ENCODE peak calls at places on chromosomes 6 and 20, in eight cellular contexts. H, V, Q, O, P, A, M and R are unnamed samples. For H3K4me1, the result is how much of the 10 kb centered on the place peaks cover.

GRCh38 chr6:133286765-133287164 is 45.6 kb downstream of the EYA4 start:
- DNase-seq in H (no peak), V (no peak), Q (no peak), O (no peak), P (no peak), A (no peak), M (no peak), R (no peak)

GRCh38 chr6:44073612-44074382 is 53.5 kb downstream of the MRPL14 start:
- DNase-seq in H (no peak), V (no peak), Q (no peak), O (peak), P (no peak), A (no peak), M (no peak), R (no peak)

GRCh38 chr6:49744259-49744658 is at the start of gene CRISP3:
- DNase-seq in H (no peak), V (no peak), Q (no peak), O (no peak), P (no peak), A (no peak), M (no peak), R (no peak)

GRCh38 chr20:4918473-4918872 is 82.8 kb downstream of the SLC23A2 start:
- DNase-seq in H (no peak), V (no peak), Q (no peak), O (no peak), P (no peak), A (no peak), M (peak), R (no peak)

GRCh38 chr6:139156102-139156501 is 21.2 kb downstream of the HECA start:
- DNase-seq in H (no peak), V (no peak), Q (no peak), O (no peak), P (no peak), A (no peak), M (no peak), R (no peak)

GRCh38 chr6:33702345-33702977 is 9.0 kb downstream of the UQCC2 start:
- DNase-seq in H (peak), V (peak), Q (no peak), O (no peak), P (peak), A (no peak), M (peak), R (no peak)

GRCh38 chr6:54193560-54193959 is 82.3 kb downstream of the MLIP start:
- DNase-seq in H (no peak), V (no peak), Q (no peak), O (no peak), P (no peak), A (no peak), M (no peak), R (no peak)

GRCh38 chr20:25676164-25676809 is 20.4 kb downstream of the ZNF337 start:
- DNase-seq in H (no peak), V (no peak), Q (no peak), O (no peak), P (no peak), A (no peak), M (no peak), R (no peak)

GRCh38 chr6:36657942-36658544 is 20.5 kb upstream of the CDKN1A start:
- DNase-seq in H (no peak), V (no peak), Q (no peak), O (no peak), P (no peak), A (no peak), M (no peak), R (no peak)

GRCh38 chr6:150142657-150143501 is at the start of gene PPP1R14C:
- DNase-seq in H (no peak), V (no peak), Q (no peak), O (peak), P (no peak), A (no peak), M (peak), R (peak)

GRCh38 chr6:164216839-164217238 is 802.3 kb downstream of the QKI start:
- DNase-seq in H (no peak), V (no peak), Q (no peak), O (no peak), P (no peak), A (no peak), M (no peak), R (peak)

GRCh38 chr6:52373294-52373693 is 11.3 kb downstream of the PAQR8 start:
- DNase-seq in H (no peak), V (no peak), Q (no peak), O (no peak), P (no peak), A (no peak), M (no peak), R (no peak)

GRCh38 chr6:56540950-56541600 is 101.6 kb downstream of the DST start:
- DNase-seq in H (no peak), V (no peak), Q (no peak), O (no peak), P (no peak), A (no peak), M (no peak), R (no peak)

GRCh38 chr20:47800619-47801018 is 15.3 kb upstream of the SULF2 start:
- DNase-seq in H (no peak), V (no peak), Q (no peak), O (no peak), P (no peak), A (no peak), M (no peak), R (no peak)

GRCh38 chr6:158752613-158753012 is 66.6 kb downstream of the EZR start:
- DNase-seq in H (no peak), V (peak), Q (no peak), O (no peak), P (no peak), A (no peak), M (no peak), R (no peak)

GRCh38 chr20:37880726-37881591 is 22.0 kb upstream of the VSTM2L start:
- DNase-seq in H (no peak), V (peak), Q (no peak), O (no peak), P (no peak), A (no peak), M (no peak), R (peak)

GRCh38 chr6:36979343-36979742 is 6.7 kb downstream of the MTCH1 start:
- DNase-seq in H (no peak), V (peak), Q (no peak), O (no peak), P (no peak), A (no peak), M (peak), R (peak)

GRCh38 chr6:140050232-140050995 is 676.0 kb upstream of the CITED2 start:
- DNase-seq in H (no peak), V (no peak), Q (no peak), O (no peak), P (no peak), A (no peak), M (no peak), R (no peak)

GRCh38 chr6:169213814-169214520 is 39.7 kb downstream of the THBS2 start:
- DNase-seq in H (no peak), V (no peak), Q (no peak), O (no peak), P (no peak), A (no peak), M (no peak), R (no peak)

GRCh38 chr20:51531141-51531710 is 11.3 kb downstream of the NFATC2 start:
- DNase-seq in H (peak), V (no peak), Q (no peak), O (no peak), P (no peak), A (no peak), M (no peak), R (peak)

GRCh38 chr6:134060491-134061106 is 8.2 kb upstream of the SLC2A12 start:
- DNase-seq in H (no peak), V (no peak), Q (no peak), O (no peak), P (no peak), A (no peak), M (no peak), R (no peak)

GRCh38 chr6:130885392-130886192 is 58.4 kb downstream of the SMLR1 start:
- DNase-seq in H (peak), V (peak), Q (peak), O (peak), P (peak), A (peak), M (peak), R (peak)

GRCh38 chr6:130933712-130934200 is 106.5 kb downstream of the SMLR1 start:
- DNase-seq in H (no peak), V (no peak), Q (no peak), O (no peak), P (peak), A (no peak), M (no peak), R (no peak)

GRCh38 chr20:51697119-51697826 is 70.9 kb downstream of the ATP9A start:
- DNase-seq in H (no peak), V (no peak), Q (no peak), O (no peak), P (no peak), A (no peak), M (no peak), R (no peak)

GRCh38 chr20:1757072-1757471 is 99.5 kb upstream of the SIRPG start:
- DNase-seq in H (no peak), V (no peak), Q (no peak), O (no peak), P (no peak), A (no peak), M (no peak), R (no peak)

GRCh38 chr6:165854061-165854862 is 191.2 kb upstream of the PDE10A start:
- DNase-seq in H (no peak), V (no peak), Q (no peak), O (peak), P (no peak), A (no peak), M (no peak), R (no peak)

GRCh38 chr6:55443238-55444134 is 116.2 kb downstream of the GFRAL start:
- DNase-seq in H (no peak), V (no peak), Q (no peak), O (no peak), P (no peak), A (no peak), M (no peak), R (no peak)

GRCh38 chr20:37396520-37397075 is 50.7 kb downstream of the SRC start:
- DNase-seq in H (no peak), V (no peak), Q (no peak), O (peak), P (no peak), A (no peak), M (no peak), R (no peak)

GRCh38 chr6:3414704-3415453 is 42.0 kb downstream of the SLC22A23 start:
- DNase-seq in H (no peak), V (no peak), Q (peak), O (no peak), P (no peak), A (no peak), M (no peak), R (peak)

GRCh38 chr6:17866876-17867444 is 120.5 kb downstream of the KIF13A start:
- DNase-seq in H (no peak), V (no peak), Q (no peak), O (no peak), P (no peak), A (no peak), M (no peak), R (no peak)

GRCh38 chr6:9527679-9528286 is 887.1 kb downstream of the TFAP2A start:
- DNase-seq in H (no peak), V (no peak), Q (no peak), O (no peak), P (no peak), A (no peak), M (no peak), R (no peak)

GRCh38 chr6:164086326-164086887 is 671.9 kb downstream of the QKI start:
- DNase-seq in H (no peak), V (no peak), Q (no peak), O (no peak), P (no peak), A (no peak), M (no peak), R (no peak)

GRCh38 chr6:136593748-136594490 is 43.7 kb upstream of the MAP7 start:
- DNase-seq in H (peak), V (peak), Q (no peak), O (no peak), P (no peak), A (peak), M (peak), R (peak)

GRCh38 chr6:167858086-167858591 is 31.4 kb downstream of the AFDN start:
- DNase-seq in H (no peak), V (no peak), Q (no peak), O (no peak), P (no peak), A (no peak), M (no peak), R (no peak)

GRCh38 chr6:170185175-170185970 is 105.5 kb downstream of the DLL1 start:
- DNase-seq in H (no peak), V (no peak), Q (no peak), O (peak), P (no peak), A (no peak), M (no peak), R (no peak)

GRCh38 chr20:13220857-13221297 is at the start of gene ISM1:
- DNase-seq in H (no peak), V (no peak), Q (peak), O (peak), P (no peak), A (no peak), M (no peak), R (no peak)

DNA sequence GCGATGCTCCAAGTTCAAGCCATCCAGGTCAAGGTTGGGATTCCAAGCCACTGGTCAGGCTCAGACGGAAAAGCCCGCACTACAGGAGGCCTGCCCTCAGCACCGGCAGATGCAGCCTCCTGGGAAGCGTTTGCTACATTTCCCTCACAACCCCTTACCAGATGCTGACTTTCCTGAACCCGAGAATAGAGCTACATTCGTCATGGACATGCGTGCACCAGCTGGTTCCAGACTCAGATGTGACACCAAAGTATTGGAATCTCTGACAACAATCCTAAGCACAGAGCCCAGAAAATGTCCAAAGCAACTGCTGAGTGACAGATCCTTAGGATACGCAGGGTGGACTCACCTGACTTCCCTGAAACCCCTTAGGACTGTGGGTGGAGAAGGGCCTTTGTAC is 174.9 kb downstream of the SASH1 start:
- DNase-seq in H (no peak), V (no peak), Q (no peak), O (no peak), P (no peak), A (no peak), M (no peak), R (no peak)
- H3K4me1 ChIP-seq in H (under half), V (under half), Q (under half), O (under half), P (under half), A (under half), M (under half), R (under half)

GRCh38 chr6:76120302-76120701 is 47.8 kb upstream of the IMPG1 start:
- DNase-seq in H (no peak), V (no peak), Q (no peak), O (no peak), P (no peak), A (no peak), M (no peak), R (no peak)

DNA sequence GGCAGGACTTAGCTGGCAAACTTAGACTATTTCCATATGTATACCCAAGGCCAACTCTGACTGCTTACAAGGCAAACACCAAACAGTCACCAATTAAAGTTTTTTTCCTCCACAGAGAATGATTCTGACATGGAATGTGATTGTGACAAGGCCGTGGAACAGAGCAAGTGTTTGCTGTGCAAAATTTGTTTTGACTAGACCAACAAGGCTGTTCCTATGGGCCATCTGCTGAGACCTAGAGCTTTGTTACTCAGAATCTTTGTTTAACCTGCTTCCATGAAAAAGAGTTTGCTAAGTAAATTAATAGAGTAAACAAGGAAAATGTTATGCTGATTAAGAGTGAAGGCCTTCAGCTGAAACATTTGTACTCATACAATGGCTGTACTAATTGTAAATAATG is 51.5 kb upstream of the IMPG1 start:
- DNase-seq in H (no peak), V (peak), Q (no peak), O (no peak), P (no peak), A (no peak), M (no peak), R (no peak)
- TF ChIP-seq POLR2AphosphoS5 in H (no peak), V (peak), Q (no peak), O (no peak), P (no peak), A (no peak), M (no peak), R (no peak)

GRCh38 chr20:34302723-34303528 is at the start of gene AHCY:
- DNase-seq in H (peak), V (peak), Q (peak), O (peak), P (peak), A (peak), M (peak), R (peak)

GRCh38 chr20:34301587-34302311 is 1.4 kb downstream of the AHCY start:
- DNase-seq in H (no peak), V (no peak), Q (no peak), O (no peak), P (no peak), A (no peak), M (peak), R (no peak)

GRCh38 chr20:34300809-34301586 is 2.2 kb downstream of the AHCY start:
- DNase-seq in H (no peak), V (no peak), Q (no peak), O (no peak), P (no peak), A (no peak), M (no peak), R (no peak)

GRCh38 chr20:34299925-34300806 is 3.0 kb downstream of the AHCY start:
- DNase-seq in H (no peak), V (no peak), Q (no peak), O (no peak), P (no peak), A (no peak), M (no peak), R (no peak)

DNA sequence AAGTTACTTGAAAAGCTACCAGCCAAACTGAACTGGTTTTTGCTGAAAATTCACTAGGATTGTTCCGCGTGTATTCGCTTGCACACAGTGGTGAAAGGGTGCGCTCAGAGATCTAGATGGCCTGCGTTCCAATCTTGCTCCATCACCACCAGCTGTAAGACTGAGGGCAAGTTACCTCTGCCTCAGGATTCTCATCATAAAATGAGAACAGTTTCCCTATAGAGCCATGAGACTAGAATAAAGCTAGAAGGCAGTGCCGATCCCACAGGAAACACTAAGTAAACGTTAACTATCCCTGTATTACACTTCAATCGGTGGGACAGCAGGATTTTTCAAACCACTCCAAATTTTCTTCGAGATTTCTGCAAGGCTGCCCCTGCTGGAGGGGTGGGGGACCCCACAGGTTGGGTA is 838 bp downstream of the AHCY start:
- DNase-seq in H (no peak), V (no peak), Q (no peak), O (no peak), P (no peak), A (no peak), M (no peak), R (no peak)
- TF ChIP-seq CTCF in H (peak), V (no peak), Q (no peak), O (peak), P (no peak), A (no peak), M (peak), R (no peak)

GRCh38 chr6:43016166-43016915 is 2.3 kb downstream of the KLHDC3 start:
- DNase-seq in H (no peak), V (no peak), Q (no peak), O (no peak), P (no peak), A (no peak), M (no peak), R (no peak)

GRCh38 chr6:43013020-43013842 is 515 bp downstream of the MEA1 start:
- DNase-seq in H (no peak), V (no peak), Q (no peak), O (no peak), P (no peak), A (no peak), M (no peak), R (no peak)

GRCh38 chr6:43013843-43014433 is at the start of the genes KLHDC3 and MEA1:
- DNase-seq in H (peak), V (peak), Q (peak), O (peak), P (peak), A (peak), M (peak), R (peak)

GRCh38 chr6:43012364-43012763 is 1.4 kb downstream of the MEA1 start:
- DNase-seq in H (no peak), V (no peak), Q (no peak), O (no peak), P (no peak), A (no peak), M (no peak), R (no peak)

DNA sequence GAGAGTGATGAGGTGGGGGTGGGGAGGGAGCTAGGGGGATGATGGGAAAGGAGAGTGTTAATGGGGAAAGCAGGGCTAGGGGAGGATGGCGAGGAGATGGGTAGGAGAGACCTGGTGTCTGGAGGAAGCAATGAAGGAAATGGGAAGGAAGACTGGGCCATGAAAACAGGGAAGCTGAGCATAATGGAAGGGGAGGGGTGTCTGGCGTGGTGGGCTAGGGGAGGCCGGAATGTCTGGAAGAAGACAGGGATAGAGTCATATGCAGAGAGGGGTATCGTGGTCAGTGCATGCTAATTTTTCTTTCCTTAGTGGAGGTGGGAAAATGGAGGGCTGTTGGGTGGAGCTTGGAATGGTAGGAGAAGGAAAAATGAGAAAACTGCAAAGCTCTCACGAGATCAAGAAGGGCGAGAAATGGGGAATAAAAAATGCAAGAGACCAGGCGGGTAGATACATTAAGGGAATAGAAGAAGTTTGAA is 423 bp downstream of the KLHDC3 start:
- DNase-seq in H (no peak), V (no peak), Q (no peak), O (no peak), P (no peak), A (no peak), M (no peak), R (no peak)
- H3K4me1 ChIP-seq in H (under half), V (half or more), Q (under half), O (under half), P (under half), A (under half), M (under half), R (under half)

GRCh38 chr20:63829943-63830820 is 882 bp downstream of the ZBTB46 start:
- DNase-seq in H (no peak), V (no peak), Q (no peak), O (no peak), P (no peak), A (no peak), M (no peak), R (no peak)

GRCh38 chr20:63833776-63834544 is 2.9 kb upstream of the ZBTB46 start:
- DNase-seq in H (no peak), V (no peak), Q (no peak), O (no peak), P (no peak), A (no peak), M (no peak), R (no peak)

GRCh38 chr20:63829598-63829942 is 1.5 kb downstream of the ZBTB46 start:
- DNase-seq in H (no peak), V (no peak), Q (no peak), O (no peak), P (no peak), A (no peak), M (no peak), R (no peak)

GRCh38 chr20:63830821-63831593 is at the start of gene ZBTB46:
- DNase-seq in H (no peak), V (peak), Q (no peak), O (no peak), P (no peak), A (no peak), M (peak), R (peak)

GRCh38 chr20:63831696-63832686 is 927 bp upstream of the ZBTB46 start:
- DNase-seq in H (peak), V (peak), Q (no peak), O (peak), P (no peak), A (no peak), M (peak), R (no peak)
- TF ChIP-seq POLR2AphosphoS5 in H (peak), V (no peak), Q (no peak), O (no peak), P (no peak), A (no peak), M (peak), R (peak)